ENCODE peak calls at places on chromosomes 1 and 21, in six cellular contexts. B, G, A, F, U and Q are unnamed samples.

GRCh38 chr1:224733021-224733911 is 117.1 kb downstream of the CNIH3 start:
- DNase-seq in B (no peak), G (peak), A (peak), F (peak), U (no peak), Q (no peak)

GRCh38 chr1:200671235-200671786 is 1.6 kb upstream of the DDX59 start:
- DNase-seq in B (no peak), G (no peak), A (no peak), F (peak), U (no peak), Q (no peak)

GRCh38 chr1:226157761-226158316 is 28.7 kb downstream of the ACBD3 start:
- DNase-seq in B (no peak), G (no peak), A (no peak), F (no peak), U (no peak), Q (no peak)

GRCh38 chr1:154213274-154213673 is 7.1 kb upstream of the CFAP141 start:
- DNase-seq in B (no peak), G (no peak), A (no peak), F (no peak), U (no peak), Q (no peak)

GRCh38 chr1:156076609-156077429 is 5.4 kb downstream of the MEX3A start:
- DNase-seq in B (peak), G (no peak), A (no peak), F (no peak), U (peak), Q (peak)

GRCh38 chr1:34130306-34130705 is 34.7 kb downstream of the CSMD2 start:
- DNase-seq in B (no peak), G (no peak), A (no peak), F (no peak), U (no peak), Q (no peak)

GRCh38 chr21:15421947-15422346 is 307.8 kb upstream of the USP25 start:
- DNase-seq in B (no peak), G (no peak), A (no peak), F (no peak), U (no peak), Q (no peak)

GRCh38 chr1:16391408-16391807 is 24.4 kb downstream of the SZRD1 start:
- DNase-seq in B (no peak), G (no peak), A (no peak), F (no peak), U (no peak), Q (no peak)

GRCh38 chr21:32921632-32922230 is 104.0 kb upstream of the OLIG2 start:
- DNase-seq in B (peak), G (no peak), A (no peak), F (peak), U (peak), Q (peak)

GRCh38 chr1:46284597-46285564 is 18.5 kb downstream of the LRRC41 start:
- DNase-seq in B (no peak), G (no peak), A (no peak), F (no peak), U (no peak), Q (no peak)

GRCh38 chr1:53076721-53077598 is 14.9 kb downstream of the PODN start:
- DNase-seq in B (no peak), G (no peak), A (no peak), F (no peak), U (no peak), Q (no peak)

GRCh38 chr1:2587071-2587859 is 688 bp downstream of the PRXL2B start:
- DNase-seq in B (peak), G (no peak), A (no peak), F (no peak), U (peak), Q (peak)

GRCh38 chr1:175783126-175783722 is 39.8 kb upstream of the TNR start:
- DNase-seq in B (no peak), G (no peak), A (no peak), F (no peak), U (no peak), Q (no peak)

GRCh38 chr1:218967836-218968235 is 205.8 kb upstream of the LYPLAL1 start:
- DNase-seq in B (no peak), G (no peak), A (no peak), F (no peak), U (no peak), Q (no peak)

GRCh38 chr1:183841950-183842816 is 37.3 kb downstream of the RGL1 start:
- DNase-seq in B (no peak), G (peak), A (peak), F (no peak), U (no peak), Q (no peak)

GRCh38 chr1:176854725-176855433 is 309.6 kb downstream of the ASTN1 start:
- DNase-seq in B (no peak), G (no peak), A (no peak), F (peak), U (no peak), Q (no peak)

GRCh38 chr1:182841368-182841988 is 2.3 kb downstream of the DHX9 start:
- DNase-seq in B (no peak), G (no peak), A (peak), F (peak), U (no peak), Q (no peak)

GRCh38 chr21:26124421-26124833 is 46.1 kb downstream of the APP start:
- DNase-seq in B (no peak), G (no peak), A (no peak), F (no peak), U (no peak), Q (no peak)

GRCh38 chr1:41365772-41366427 is 4.7 kb downstream of the FOXO6 start:
- DNase-seq in B (peak), G (peak), A (no peak), F (no peak), U (no peak), Q (peak)

GRCh38 chr1:26961826-26962225 is 1.6 kb upstream of the KDF1 start:
- DNase-seq in B (no peak), G (no peak), A (peak), F (no peak), U (no peak), Q (no peak)

GRCh38 chr1:178566187-178566586 is 53.3 kb downstream of the TEX35 start:
- DNase-seq in B (no peak), G (peak), A (no peak), F (no peak), U (no peak), Q (no peak)

GRCh38 chr21:14591882-14592281 is 45.8 kb upstream of the SAMSN1 start:
- DNase-seq in B (no peak), G (no peak), A (no peak), F (peak), U (no peak), Q (no peak)

GRCh38 chr1:18849252-18849651 is 10.2 kb downstream of the TAS1R2 start:
- DNase-seq in B (no peak), G (no peak), A (no peak), F (no peak), U (no peak), Q (no peak)

GRCh38 chr1:185595835-185596667 is 138.1 kb upstream of the HMCN1 start:
- DNase-seq in B (peak), G (peak), A (peak), F (peak), U (peak), Q (peak)

GRCh38 chr1:94954292-94955220 is 27.6 kb upstream of the CNN3 start:
- DNase-seq in B (peak), G (no peak), A (no peak), F (no peak), U (no peak), Q (no peak)

GRCh38 chr1:176566004-176566975 is 103.3 kb downstream of the PAPPA2 start:
- DNase-seq in B (no peak), G (no peak), A (no peak), F (no peak), U (no peak), Q (no peak)

GRCh38 chr1:25861316-25862286 is 2.3 kb upstream of the AUNIP start:
- DNase-seq in B (no peak), G (no peak), A (peak), F (peak), U (no peak), Q (no peak)

GRCh38 chr1:9494936-9495758 is 44.1 kb upstream of the SLC25A33 start:
- DNase-seq in B (peak), G (no peak), A (no peak), F (peak), U (peak), Q (peak)

DNA sequence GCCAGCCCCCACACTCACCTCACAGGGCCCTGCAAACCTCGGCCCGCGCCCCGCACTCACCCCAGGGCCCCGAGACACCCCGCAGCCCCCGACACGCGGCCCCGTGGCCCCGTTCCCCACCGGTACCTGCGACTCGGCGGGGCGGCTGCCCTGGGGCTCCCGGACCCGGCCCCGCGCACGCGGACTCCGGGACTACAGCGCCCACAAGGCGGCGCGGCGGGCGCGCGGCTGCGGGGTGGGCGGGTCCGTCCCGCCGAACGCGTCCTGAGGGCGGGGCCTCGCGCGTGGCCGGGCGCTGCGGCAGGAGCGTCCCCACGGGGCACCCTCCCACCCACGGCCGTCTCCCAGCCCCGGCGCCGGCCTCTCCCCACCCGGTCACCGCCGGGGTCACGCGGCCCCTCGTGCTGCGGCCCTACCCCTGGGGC is at the start of gene SLC19A1:
- DNase-seq in B (peak), G (no peak), A (no peak), F (peak), U (peak), Q (peak)
- TF ChIP-seq CREB1 in B (no peak), G (peak), A (no peak), F (peak), U (no peak), Q (no peak)

DNA sequence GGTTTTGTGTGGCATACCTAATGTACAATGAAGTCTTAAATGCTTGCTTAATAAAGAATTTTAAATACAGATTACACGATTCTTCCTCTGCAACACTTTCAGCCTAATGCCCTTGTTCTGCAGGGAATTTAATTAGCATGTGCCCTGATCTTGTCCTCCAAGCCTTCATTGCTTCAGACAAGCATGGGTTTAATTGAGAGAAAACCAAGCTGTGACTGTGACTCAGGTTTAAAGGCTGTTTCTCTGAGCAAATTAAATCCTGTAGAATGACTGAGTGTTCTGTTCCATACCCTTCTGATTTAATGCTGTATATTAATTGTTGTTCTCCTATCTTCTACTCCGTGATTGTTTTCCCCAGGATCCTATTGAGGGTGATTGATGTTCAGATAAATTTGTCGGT is 269.0 kb upstream of the PRMT6 start:
- DNase-seq in B (no peak), G (no peak), A (no peak), F (no peak), U (no peak), Q (no peak)
- TF ChIP-seq CREB1 in B (no peak), G (no peak), A (no peak), F (no peak), U (no peak), Q (no peak)

GRCh38 chr1:228814091-228814610 is 78.9 kb downstream of the RHOU start:
- DNase-seq in B (no peak), G (no peak), A (no peak), F (no peak), U (peak), Q (no peak)
- TF ChIP-seq CREB1 in B (no peak), G (no peak), A (no peak), F (no peak), U (no peak), Q (no peak)

GRCh38 chr21:29007801-29008200 is 11.3 kb downstream of the RWDD2B start:
- DNase-seq in B (no peak), G (no peak), A (no peak), F (no peak), U (no peak), Q (no peak)
- TF ChIP-seq CREB1 in B (no peak), G (no peak), A (no peak), F (no peak), U (no peak), Q (no peak)

GRCh38 chr1:31400393-31400792 is 12.6 kb upstream of the SERINC2 start:
- DNase-seq in B (no peak), G (no peak), A (no peak), F (no peak), U (no peak), Q (no peak)
- TF ChIP-seq CREB1 in B (no peak), G (no peak), A (no peak), F (no peak), U (no peak), Q (no peak)